ENCODE peak calls at places on chromosomes 3 and 15, in nine cellular contexts. T is lower lobe of right lung; E is cardiac fibroblast; B is GM06990; H is psoas muscle; W is CD8-positive, alpha-beta memory T cell; U is adipocyte; Z is left ventricle myocardium inferior; A is AG04449. Y is an unnamed sample.

GRCh38 chr3:24378313-24378712 is 116.3 kb downstream of the THRB start:
- DNase-seq in T (no peak), E (no peak), B (no peak), H (no peak), W (no peak), U (no peak), Z (no peak), A (no peak), Y (no peak)

GRCh38 chr3:158460929-158461328 is 110.1 kb upstream of the MLF1 start:
- DNase-seq in T (no peak), E (peak), B (no peak), H (no peak), W (no peak), U (no peak), Z (no peak), A (no peak), Y (no peak)

GRCh38 chr15:66830358-66830757 is 128.3 kb downstream of the SMAD6 start:
- DNase-seq in T (no peak), E (peak), B (no peak), H (no peak), W (no peak), U (peak), Z (peak), A (no peak), Y (peak)

GRCh38 chr3:58536501-58537411 is at the start of gene ACOX2:
- DNase-seq in T (peak), E (peak), B (no peak), H (peak), W (no peak), U (no peak), Z (peak), A (no peak), Y (no peak)

GRCh38 chr3:130729154-130729553 is 17.5 kb downstream of the PIK3R4 start:
- DNase-seq in T (no peak), E (no peak), B (no peak), H (no peak), W (no peak), U (no peak), Z (no peak), A (no peak), Y (no peak)

GRCh38 chr15:69422336-69422895 is 8.3 kb downstream of the KIF23 start:
- DNase-seq in T (no peak), E (peak), B (no peak), H (no peak), W (no peak), U (peak), Z (no peak), A (no peak), Y (no peak)

GRCh38 chr3:15102833-15103232 is 3.9 kb upstream of the RBSN start:
- DNase-seq in T (no peak), E (no peak), B (no peak), H (no peak), W (no peak), U (no peak), Z (no peak), A (no peak), Y (no peak)

GRCh38 chr3:4894891-4895530 is 84.2 kb upstream of the BHLHE40 start:
- DNase-seq in T (no peak), E (no peak), B (no peak), H (no peak), W (no peak), U (no peak), Z (no peak), A (no peak), Y (no peak)

GRCh38 chr3:195788711-195789581 is 22.8 kb downstream of the MUC4 start:
- DNase-seq in T (no peak), E (no peak), B (no peak), H (no peak), W (no peak), U (no peak), Z (no peak), A (no peak), Y (no peak)

GRCh38 chr15:86316216-86316615 is 236.5 kb downstream of the AGBL1 start:
- DNase-seq in T (no peak), E (no peak), B (no peak), H (no peak), W (no peak), U (no peak), Z (no peak), A (no peak), Y (no peak)

GRCh38 chr3:123344175-123344908 is 104.5 kb downstream of the ADCY5 start:
- DNase-seq in T (no peak), E (peak), B (no peak), H (no peak), W (no peak), U (peak), Z (peak), A (peak), Y (peak)

GRCh38 chr3:18441521-18441920 is 16.4 kb upstream of the SATB1 start:
- DNase-seq in T (no peak), E (no peak), B (no peak), H (no peak), W (no peak), U (no peak), Z (no peak), A (no peak), Y (no peak)
- H3K4me3 ChIP-seq in T (no peak), E (no peak), B (no peak), H (no peak), W (peak), U (no peak), Z (no peak), A (no peak), Y (no peak)

GRCh38 chr3:155282416-155283091 is 10.9 kb downstream of the STRIT1 start:
- DNase-seq in T (no peak), E (peak), B (no peak), H (no peak), W (no peak), U (peak), Z (no peak), A (peak), Y (peak)
- H3K4me3 ChIP-seq in T (no peak), E (no peak), B (no peak), H (no peak), W (no peak), U (peak), Z (no peak), A (no peak), Y (no peak)

DNA sequence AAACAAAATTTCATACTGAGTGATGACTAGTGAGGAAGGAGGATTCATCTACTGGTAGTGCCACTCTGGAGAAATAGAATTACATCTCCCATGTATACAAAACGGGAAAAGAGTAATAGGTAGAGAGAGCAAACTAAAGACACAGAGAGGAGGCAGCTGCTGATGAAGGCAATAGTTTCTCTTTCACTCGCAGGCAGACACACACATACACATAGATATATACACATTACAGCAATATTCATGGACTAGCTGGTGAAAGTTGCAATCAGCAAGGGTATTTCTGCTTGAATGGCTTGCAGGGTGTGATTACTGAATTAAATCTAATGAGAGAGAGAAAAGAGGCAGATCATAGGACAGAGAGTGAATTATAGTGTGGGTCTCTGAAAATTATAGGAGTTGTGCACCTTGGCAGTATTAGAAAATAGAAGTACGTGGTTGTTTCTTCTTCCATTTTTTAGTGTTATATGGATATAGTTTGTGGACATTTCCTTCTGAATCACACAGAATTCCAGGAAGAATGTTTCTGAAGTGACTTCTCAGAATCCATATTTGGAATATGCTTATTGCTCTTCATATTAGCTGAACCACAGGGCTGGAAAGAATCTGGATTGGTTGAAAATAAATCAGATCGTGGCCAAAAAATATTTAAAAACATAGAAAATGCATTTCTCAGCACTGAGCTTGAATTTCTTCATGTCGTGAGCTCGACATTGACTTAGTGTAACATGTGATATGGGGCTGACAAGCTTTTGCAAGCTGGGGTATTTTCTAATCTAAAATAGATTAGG is 991.2 kb downstream of the TUSC7 start:
- DNase-seq in T (no peak), E (no peak), B (no peak), H (no peak), W (no peak), U (peak), Z (no peak), A (no peak), Y (no peak)
- H3K4me3 ChIP-seq in T (no peak), E (no peak), B (no peak), H (no peak), W (no peak), U (no peak), Z (no peak), A (no peak), Y (no peak)

GRCh38 chr15:59300618-59301139 is 72.0 kb downstream of the MYO1E start:
- DNase-seq in T (no peak), E (peak), B (no peak), H (peak), W (no peak), U (peak), Z (no peak), A (no peak), Y (no peak)
- H3K4me3 ChIP-seq in T (peak), E (no peak), B (no peak), H (peak), W (peak), U (peak), Z (peak), A (no peak), Y (no peak)

DNA sequence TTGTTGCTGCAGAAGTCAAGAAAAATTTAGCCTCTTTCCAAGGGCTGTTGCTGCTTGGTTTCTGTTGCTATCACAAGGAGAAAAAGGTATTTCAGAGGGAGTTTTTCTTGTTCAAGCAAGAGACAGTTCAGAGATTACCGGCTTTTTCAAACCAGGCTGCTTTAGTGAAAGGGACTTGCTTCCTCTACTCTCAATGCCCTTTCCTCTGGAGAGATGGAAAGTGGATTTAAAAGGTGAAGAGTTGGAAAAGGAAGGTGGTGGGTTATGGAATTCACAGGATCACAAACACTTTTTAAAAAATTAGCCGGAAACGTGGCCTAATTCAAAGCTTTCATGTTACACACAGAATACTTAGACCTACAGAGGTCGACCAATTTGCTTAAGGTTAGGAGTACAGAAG is 1.1 kb downstream of the PARP6 start:
- DNase-seq in T (no peak), E (no peak), B (no peak), H (no peak), W (no peak), U (no peak), Z (no peak), A (no peak), Y (no peak)
- H3K4me3 ChIP-seq in T (peak), E (no peak), B (peak), H (peak), W (peak), U (peak), Z (peak), A (peak), Y (peak)

GRCh38 chr3:32592696-32593353 is 22.2 kb upstream of the DYNC1LI1 start:
- DNase-seq in T (no peak), E (no peak), B (no peak), H (peak), W (no peak), U (no peak), Z (no peak), A (no peak), Y (no peak)
- H3K4me3 ChIP-seq in T (no peak), E (no peak), B (no peak), H (no peak), W (no peak), U (no peak), Z (no peak), A (no peak), Y (no peak)

DNA sequence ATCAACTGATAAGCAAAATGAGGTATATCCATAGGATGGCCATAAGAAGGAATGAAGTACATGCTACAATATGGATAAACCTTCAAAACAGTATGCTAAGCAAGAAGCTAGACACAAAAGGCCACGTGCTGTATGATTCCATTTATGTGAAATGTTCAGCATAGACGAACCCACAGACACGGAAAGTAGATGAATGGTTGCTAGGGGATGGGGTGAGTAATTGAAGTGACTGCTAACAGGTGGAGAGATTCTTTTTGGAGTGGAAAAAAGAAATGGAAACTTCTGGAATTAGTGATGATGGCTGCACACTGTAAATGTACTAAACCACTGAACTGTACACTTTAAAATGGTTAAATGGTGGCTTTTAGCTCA is 630 bp upstream of the EFCAB12 start:
- DNase-seq in T (no peak), E (no peak), B (no peak), H (no peak), W (no peak), U (no peak), Z (no peak), A (no peak), Y (no peak)
- H3K4me3 ChIP-seq in T (peak), E (no peak), B (no peak), H (peak), W (no peak), U (peak), Z (peak), A (no peak), Y (no peak)

DNA sequence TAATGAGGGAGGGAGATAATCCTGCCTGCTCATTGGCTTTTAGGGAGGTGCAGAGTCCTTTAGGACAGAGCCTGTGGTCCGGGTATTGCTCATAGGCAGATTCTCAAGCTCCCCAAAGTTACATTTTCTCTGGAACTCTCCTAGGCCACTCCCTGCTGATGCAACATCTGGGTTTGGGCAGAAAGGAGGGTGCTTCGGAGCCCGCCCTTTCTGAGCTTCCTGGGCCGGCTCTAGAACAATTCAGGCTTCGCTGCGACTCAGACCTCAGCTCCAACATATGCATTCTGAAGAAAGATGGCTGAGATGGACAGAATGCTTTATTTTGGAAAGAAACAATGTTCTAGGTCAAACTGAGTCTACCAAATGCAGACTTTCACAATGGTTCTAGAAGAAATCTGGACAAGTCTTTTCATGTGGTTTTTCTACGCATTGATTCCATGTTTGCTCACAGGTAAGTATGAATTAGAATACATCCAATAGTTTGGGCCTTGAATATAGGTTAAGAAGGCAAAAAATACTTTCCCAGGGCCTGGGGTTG is at the start of gene IL20RB:
- DNase-seq in T (no peak), E (peak), B (no peak), H (peak), W (no peak), U (peak), Z (no peak), A (no peak), Y (peak)
- H3K4me3 ChIP-seq in T (no peak), E (no peak), B (no peak), H (no peak), W (no peak), U (peak), Z (no peak), A (no peak), Y (no peak)

GRCh38 chr3:138609898-138610266 is 1.3 kb downstream of the FAIM start:
- DNase-seq in T (no peak), E (no peak), B (no peak), H (no peak), W (no peak), U (no peak), Z (no peak), A (no peak), Y (no peak)

GRCh38 chr3:138608322-138609214 is at the start of gene FAIM:
- DNase-seq in T (peak), E (peak), B (peak), H (peak), W (peak), U (peak), Z (peak), A (no peak), Y (no peak)
- H3K4me3 ChIP-seq in T (peak), E (peak), B (peak), H (peak), W (peak), U (peak), Z (peak), A (peak), Y (peak)